ENCODE peak calls at places on chromosomes 1 and 21, in ten cellular contexts. K is AG04450, X is spleen, N is body of pancreas, Q is upper lobe of left lung, Z is pancreas, I is mammary epithelial cell, G is breast epithelium, W is IMR-90, E is left ventricle myocardium inferior. O is an unnamed sample.

GRCh38 chr1:178168535-178168934 is 74.6 kb downstream of the RASAL2 start:
- DNase-seq in X (no peak), I (peak; percentile 52), Z (no peak), W (peak; percentile 77), E (no peak), N (no peak), G (no peak), K (peak; percentile 13), Q (no peak), O (no peak)

GRCh38 chr1:40438391-40439015 is 11.8 kb upstream of the ZFP69B start:
- DNase-seq in I (no peak), K (no peak), Q (no peak), W (peak; percentile 16), Z (no peak), E (no peak), X (no peak), G (no peak), N (peak; percentile 14), O (no peak)

GRCh38 chr1:42940851-42941639 is 17.6 kb downstream of the SLC2A1 start:
- DNase-seq in E (no peak), W (peak; percentile 99), I (peak; percentile 95), N (no peak), Z (no peak), Q (no peak), K (peak; percentile 85), X (peak; percentile 69), G (no peak), O (no peak)

GRCh38 chr1:55153031-55153430 is 62.1 kb downstream of the USP24 start:
- DNase-seq in X (no peak), G (no peak), Q (no peak), Z (no peak), I (no peak), K (no peak), W (no peak), N (no peak), E (no peak), O (no peak)

GRCh38 chr1:21319447-21320407 is 29.5 kb upstream of the ECE1 start:
- DNase-seq in I (no peak), W (no peak), K (no peak), Z (peak; percentile 87), G (no peak), X (no peak), E (no peak), Q (no peak), N (peak; percentile 89), O (no peak)

GRCh38 chr21:34843562-34843961 is 174.8 kb downstream of the CLIC6 start:
- DNase-seq in Q (no peak), N (no peak), K (no peak), Z (no peak), G (no peak), W (peak; percentile 49), E (no peak), X (no peak), I (no peak), O (no peak)

GRCh38 chr1:147669475-147670318 is 627 bp downstream of the ACP6 start:
- DNase-seq in Z (peak; percentile 40), N (peak; percentile 68), W (peak; percentile 47), G (no peak), E (peak; percentile 26), I (peak; percentile 64), Q (peak; percentile 90), K (no peak), X (peak; percentile 90), O (peak; percentile 82)

GRCh38 chr1:46489638-46490602 is at the start of gene DMBX1:
- DNase-seq in N (peak; percentile 67), K (no peak), G (no peak), Q (peak; percentile 92), I (peak; percentile 46), X (peak; percentile 70), E (no peak), Z (peak; percentile 34), W (no peak), O (peak; percentile 77)

GRCh38 chr21:45366476-45366875 is 38.5 kb upstream of the COL18A1 start:
- DNase-seq in W (no peak), G (no peak), E (no peak), Z (no peak), I (no peak), X (no peak), K (no peak), Q (no peak), N (no peak), O (no peak)

GRCh38 chr1:50066806-50067205 is 41.9 kb upstream of the ELAVL4 start:
- DNase-seq in X (no peak), I (no peak), K (no peak), N (no peak), G (no peak), Z (no peak), W (no peak), E (no peak), Q (no peak), O (no peak)

GRCh38 chr1:15975358-15975804 is 520 bp downstream of the ZBTB17 start:
- DNase-seq in I (peak; percentile 63), G (no peak), Z (no peak), W (peak; percentile 58), E (peak; percentile 69), Q (peak; percentile 93), N (peak; percentile 41), X (peak; percentile 92), K (no peak), O (peak; percentile 83)

GRCh38 chr1:245261786-245262185 is 107.0 kb downstream of the KIF26B start:
- DNase-seq in E (no peak), I (no peak), G (no peak), K (no peak), Z (no peak), Q (no peak), N (no peak), X (no peak), W (no peak), O (no peak)

DNA sequence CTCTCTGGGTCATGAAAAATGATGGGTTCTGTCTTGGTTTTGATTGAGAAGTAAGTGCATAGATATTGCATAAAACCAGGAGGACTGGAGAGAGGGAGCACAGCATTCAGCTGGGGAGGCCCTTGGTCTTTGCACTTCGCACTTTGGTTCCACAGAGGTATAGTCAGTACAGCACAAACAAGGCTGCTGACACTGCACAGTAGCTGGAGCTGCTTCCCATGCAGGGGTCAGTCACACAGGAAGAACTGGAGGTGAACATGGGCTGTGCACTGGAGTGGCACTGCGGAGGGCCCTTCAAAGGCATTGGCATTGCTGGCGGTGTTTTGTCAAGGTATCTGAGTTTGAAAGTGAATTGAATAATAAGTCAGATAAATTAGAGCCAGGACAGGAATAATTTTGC is 4.5 kb upstream of the LCE2D start:
- DNase-seq in Z (no peak), W (no peak), G (no peak), X (no peak), K (no peak), I (no peak), E (no peak), N (no peak), Q (no peak), O (no peak)
- H3K9me3 ChIP-seq in Z (no peaks in the 10 kb centered on the region), W (no peaks in the 10 kb centered on the region), G (no peaks in the 10 kb centered on the region), X (no peaks in the 10 kb centered on the region), K (no peaks in the 10 kb centered on the region), I (no peaks in the 10 kb centered on the region), E (no peaks in the 10 kb centered on the region), N (no peaks in the 10 kb centered on the region), Q (no peaks in the 10 kb centered on the region), O (no peaks in the 10 kb centered on the region)

GRCh38 chr1:89489037-89489729 is 35.4 kb upstream of the LRRC8B start:
- DNase-seq in Z (no peak), W (peak; percentile 2), X (no peak), I (peak; percentile 51), K (no peak), Q (no peak), G (no peak), E (no peak), N (no peak), O (no peak)
- TF ChIP-seq CTCF in Z (no peak), W (no peak), X (no peak), I (no peak), K (no peak), Q (no peak), G (no peak), E (no peak), N (no peak), O (no peak)

GRCh38 chr1:173302890-173303829 is 96.0 kb upstream of the TNFSF4 start:
- DNase-seq in Q (no peak), Z (no peak), W (no peak), I (no peak), K (no peak), X (no peak), G (no peak), N (no peak), E (no peak), O (no peak)

GRCh38 chr1:173300249-173301044 is 93.3 kb upstream of the TNFSF4 start:
- DNase-seq in Q (no peak), Z (no peak), X (no peak), W (no peak), I (no peak), N (no peak), K (no peak), G (no peak), E (no peak), O (no peak)

GRCh38 chr1:173303984-173304383 is 96.9 kb upstream of the TNFSF4 start:
- DNase-seq in E (no peak), X (no peak), K (no peak), Z (no peak), I (no peak), W (no peak), N (no peak), Q (no peak), G (no peak), O (no peak)

GRCh38 chr1:173301507-173301906 is 94.4 kb upstream of the TNFSF4 start:
- DNase-seq in E (no peak), W (no peak), I (peak; percentile 4), Z (no peak), G (no peak), X (no peak), N (no peak), K (no peak), Q (no peak), O (no peak)

DNA sequence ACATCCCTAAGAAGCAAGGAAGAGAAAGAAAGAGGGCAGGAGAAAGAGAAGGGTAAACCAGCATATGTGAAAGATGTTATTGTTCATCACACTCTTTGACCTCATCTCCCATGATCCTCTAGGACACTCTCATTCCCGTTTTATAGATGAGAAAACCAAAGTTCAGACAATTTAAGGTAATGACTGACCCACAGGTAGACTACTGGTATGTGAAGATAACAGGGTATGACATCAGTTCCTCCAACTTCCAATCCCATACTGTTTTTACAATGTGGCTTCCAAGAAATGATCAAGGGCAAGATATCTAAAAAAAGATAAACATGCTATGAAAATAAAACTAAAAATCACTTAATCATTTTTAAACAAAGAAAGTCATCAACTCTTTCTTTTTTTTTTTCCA is 95.2 kb upstream of the TNFSF4 start:
- DNase-seq in W (no peak), G (no peak), E (no peak), I (no peak), K (no peak), N (no peak), Q (no peak), Z (no peak), X (no peak), O (no peak)
- H3K4me3 ChIP-seq in W (no peak overlapping the region), G (no peak overlapping the region), E (no peak overlapping the region), I (no peak overlapping the region), K (no peak overlapping the region), N (no peak overlapping the region), Q (no peak overlapping the region), Z (no peak overlapping the region), X (no peak overlapping the region), O (no peak overlapping the region)

GRCh38 chr1:247060771-247061170 is 17.8 kb downstream of the ZNF670 start:
- DNase-seq in G (no peak), Z (no peak), Q (no peak), X (no peak), E (no peak), K (no peak), W (no peak), I (no peak), N (no peak), O (no peak)

GRCh38 chr1:247056071-247056470 is 22.5 kb downstream of the ZNF670 start:
- DNase-seq in X (no peak), I (no peak), G (no peak), Q (no peak), W (no peak), E (no peak), N (no peak), Z (no peak), K (no peak), O (no peak)

GRCh38 chr1:247054992-247055415 is 23.6 kb downstream of the ZNF670 start:
- DNase-seq in X (no peak), G (no peak), K (no peak), I (peak; percentile 18), W (peak; percentile 28), N (peak; percentile 10), E (no peak), Q (no peak), Z (no peak), O (no peak)
- H3K9me3 ChIP-seq in X (peaks cover 99% of the 10 kb centered on the region), G (peaks cover 33% of the 10 kb centered on the region), K (peaks cover 40% of the 10 kb centered on the region), I (peaks cover 31% of the 10 kb centered on the region), W (peaks cover 30% of the 10 kb centered on the region), N (no peaks in the 10 kb centered on the region), E (peaks cover 94% of the 10 kb centered on the region), Q (peaks cover 34% of the 10 kb centered on the region), Z (no peaks in the 10 kb centered on the region), O (peaks cover 24% of the 10 kb centered on the region)